ENCODE peak calls at places on chromosome 17, in six cellular contexts. One of them, this sample, is unnamed.

GRCh38 chr17:27657620-27658019 is 26.6 kb downstream of the LGALS9 start:
- DNase-seq in HCT116: no peak
- DNase-seq in osteoblast: no peak
- DNase-seq in tibial nerve: no peak
- DNase-seq in transverse colon: no peak
- DNase-seq in cardiac muscle cell: peak; percentile 52
- DNase-seq in this sample: peak; percentile 30

GRCh38 chr17:76276461-76277299 is 11.5 kb downstream of the UBALD2 start:
- DNase-seq in HCT116: no peak
- DNase-seq in osteoblast: peak; percentile 81
- DNase-seq in tibial nerve: no peak
- DNase-seq in transverse colon: no peak
- DNase-seq in cardiac muscle cell: no peak
- DNase-seq in this sample: no peak

GRCh38 chr17:27976331-27976730 is 66.1 kb upstream of the NLK start:
- DNase-seq in HCT116: no peak
- DNase-seq in osteoblast: no peak
- DNase-seq in tibial nerve: no peak
- DNase-seq in transverse colon: no peak
- DNase-seq in cardiac muscle cell: no peak
- DNase-seq in this sample: no peak

GRCh38 chr17:62673614-62674362 is 46.3 kb downstream of the MRC2 start:
- DNase-seq in HCT116: no peak
- DNase-seq in osteoblast: peak; percentile 47
- DNase-seq in tibial nerve: no peak
- DNase-seq in transverse colon: no peak
- DNase-seq in cardiac muscle cell: no peak
- DNase-seq in this sample: no peak

GRCh38 chr17:2442166-2442565 is 41.3 kb upstream of the MNT start:
- DNase-seq in HCT116: no peak
- DNase-seq in osteoblast: no peak
- DNase-seq in tibial nerve: no peak
- DNase-seq in transverse colon: no peak
- DNase-seq in cardiac muscle cell: no peak
- DNase-seq in this sample: peak; percentile 52

GRCh38 chr17:4720787-4721186 is 10.4 kb downstream of the ARRB2 start:
- DNase-seq in HCT116: no peak
- DNase-seq in osteoblast: no peak
- DNase-seq in tibial nerve: no peak
- DNase-seq in transverse colon: no peak
- DNase-seq in cardiac muscle cell: no peak
- DNase-seq in this sample: no peak

GRCh38 chr17:49190932-49191331 is 19.4 kb downstream of the GNGT2 start:
- DNase-seq in HCT116: no peak
- DNase-seq in osteoblast: no peak
- DNase-seq in tibial nerve: no peak
- DNase-seq in transverse colon: no peak
- DNase-seq in cardiac muscle cell: no peak
- DNase-seq in this sample: no peak

GRCh38 chr17:14748036-14748715 is 447.3 kb downstream of the HS3ST3B1 start:
- DNase-seq in HCT116: no peak
- DNase-seq in osteoblast: no peak
- DNase-seq in tibial nerve: no peak
- DNase-seq in transverse colon: no peak
- DNase-seq in cardiac muscle cell: no peak
- DNase-seq in this sample: no peak

GRCh38 chr17:76492250-76492988 is 8.8 kb downstream of the RHBDF2 start:
- DNase-seq in HCT116: no peak
- DNase-seq in osteoblast: no peak
- DNase-seq in tibial nerve: no peak
- DNase-seq in transverse colon: peak; percentile 78
- DNase-seq in cardiac muscle cell: no peak
- DNase-seq in this sample: peak; percentile 88

GRCh38 chr17:34847939-34848338 is 113.3 kb downstream of the CCT6B start:
- DNase-seq in HCT116: no peak
- DNase-seq in osteoblast: no peak
- DNase-seq in tibial nerve: no peak
- DNase-seq in transverse colon: no peak
- DNase-seq in cardiac muscle cell: no peak
- DNase-seq in this sample: no peak

GRCh38 chr17:57980522-57980921 is 7.5 kb downstream of the VEZF1 start:
- DNase-seq in HCT116: no peak
- DNase-seq in osteoblast: no peak
- DNase-seq in tibial nerve: no peak
- DNase-seq in transverse colon: no peak
- DNase-seq in cardiac muscle cell: no peak
- DNase-seq in this sample: no peak

GRCh38 chr17:36686123-36686669 is 84.8 kb downstream of the MRM1 start:
- DNase-seq in HCT116: no peak
- DNase-seq in osteoblast: no peak
- DNase-seq in tibial nerve: no peak
- DNase-seq in transverse colon: no peak
- DNase-seq in cardiac muscle cell: no peak
- DNase-seq in this sample: no peak

GRCh38 chr17:4509402-4509801 is 10.7 kb downstream of the SPNS2 start:
- DNase-seq in HCT116: no peak
- DNase-seq in osteoblast: peak; percentile 91
- DNase-seq in tibial nerve: no peak
- DNase-seq in transverse colon: no peak
- DNase-seq in cardiac muscle cell: no peak
- DNase-seq in this sample: no peak

GRCh38 chr17:6936370-6937028 is 59.4 kb upstream of the ALOX12 start:
- DNase-seq in HCT116: no peak
- DNase-seq in osteoblast: no peak
- DNase-seq in tibial nerve: peak; percentile 21
- DNase-seq in transverse colon: peak; percentile 50
- DNase-seq in cardiac muscle cell: no peak
- DNase-seq in this sample: no peak

GRCh38 chr17:21176996-21177395 is 37.0 kb downstream of the TMEM11 start:
- DNase-seq in HCT116: no peak
- DNase-seq in osteoblast: peak; percentile 60
- DNase-seq in tibial nerve: no peak
- DNase-seq in transverse colon: no peak
- DNase-seq in cardiac muscle cell: no peak
- DNase-seq in this sample: no peak

GRCh38 chr17:72590882-72591499 is 470.2 kb downstream of the SOX9 start:
- DNase-seq in HCT116: no peak
- DNase-seq in osteoblast: peak; percentile 77
- DNase-seq in tibial nerve: no peak
- DNase-seq in transverse colon: no peak
- DNase-seq in cardiac muscle cell: no peak
- DNase-seq in this sample: no peak

GRCh38 chr17:2190014-2190413 is 113.6 kb downstream of the SMG6 start:
- DNase-seq in HCT116: no peak
- DNase-seq in osteoblast: no peak
- DNase-seq in tibial nerve: no peak
- DNase-seq in transverse colon: peak; percentile 18
- DNase-seq in cardiac muscle cell: no peak
- DNase-seq in this sample: no peak

GRCh38 chr17:48547839-48548686 is 3.2 kb upstream of the HOXB2 start:
- DNase-seq in HCT116: no peak
- DNase-seq in osteoblast: no peak
- DNase-seq in tibial nerve: no peak
- DNase-seq in transverse colon: no peak
- DNase-seq in cardiac muscle cell: no peak
- DNase-seq in this sample: peak; percentile 51

GRCh38 chr17:83175551-83176271 is 96.3 kb downstream of the METRNL start:
- DNase-seq in HCT116: no peak
- DNase-seq in osteoblast: no peak
- DNase-seq in tibial nerve: no peak
- DNase-seq in transverse colon: no peak
- DNase-seq in cardiac muscle cell: no peak
- DNase-seq in this sample: no peak
- TF ChIP-seq CTCF in HCT116: no peak
- TF ChIP-seq CTCF in osteoblast: no peak
- TF ChIP-seq CTCF in tibial nerve: no peak
- TF ChIP-seq CTCF in transverse colon: no peak
- TF ChIP-seq CTCF in cardiac muscle cell: no peak
- TF ChIP-seq CTCF in this sample: no peak

DNA sequence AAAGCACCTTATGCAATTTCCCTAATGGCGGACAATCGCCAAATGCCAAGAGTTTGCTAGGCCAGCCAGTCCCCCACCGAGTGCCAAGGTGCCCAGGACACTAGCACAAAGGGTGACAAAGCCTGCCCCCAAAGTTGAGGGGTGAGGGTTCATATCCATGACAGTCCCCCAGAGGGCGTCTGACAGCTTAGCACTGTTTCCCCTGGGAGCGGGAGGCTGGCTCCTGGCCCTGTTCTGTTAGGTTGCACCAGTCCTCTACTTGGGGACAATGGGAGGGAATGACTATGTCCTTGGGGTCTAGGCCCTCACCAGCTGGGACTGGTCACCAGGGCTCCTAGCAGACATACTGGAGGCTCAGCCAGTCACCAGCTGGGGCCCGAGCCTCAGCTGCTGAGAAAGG is 66.9 kb downstream of the MYO18A start:
- DNase-seq in HCT116: no peak
- DNase-seq in osteoblast: peak; percentile 2
- DNase-seq in tibial nerve: no peak
- DNase-seq in transverse colon: no peak
- DNase-seq in cardiac muscle cell: no peak
- DNase-seq in this sample: no peak
- H3K4me1 ChIP-seq in HCT116: peaks cover 16% of the 10 kb centered on the region
- H3K4me1 ChIP-seq in osteoblast: peaks cover 32% of the 10 kb centered on the region
- H3K4me1 ChIP-seq in tibial nerve: no peaks in the 10 kb centered on the region
- H3K4me1 ChIP-seq in transverse colon: no peaks in the 10 kb centered on the region
- H3K4me1 ChIP-seq in cardiac muscle cell: peaks cover 7% of the 10 kb centered on the region
- H3K4me1 ChIP-seq in this sample: no peaks in the 10 kb centered on the region

GRCh38 chr17:29587591-29587990 is 1.9 kb downstream of the GIT1 start:
- DNase-seq in HCT116: no peak
- DNase-seq in osteoblast: no peak
- DNase-seq in tibial nerve: no peak
- DNase-seq in transverse colon: no peak
- DNase-seq in cardiac muscle cell: no peak
- DNase-seq in this sample: no peak

GRCh38 chr17:29588017-29588557 is 1.4 kb downstream of the GIT1 start:
- DNase-seq in HCT116: no peak
- DNase-seq in osteoblast: no peak
- DNase-seq in tibial nerve: no peak
- DNase-seq in transverse colon: no peak
- DNase-seq in cardiac muscle cell: no peak
- DNase-seq in this sample: no peak

GRCh38 chr17:29590261-29590978 is 972 bp upstream of the GIT1 start:
- DNase-seq in HCT116: peak; percentile 13
- DNase-seq in osteoblast: peak; percentile 99
- DNase-seq in tibial nerve: no peak
- DNase-seq in transverse colon: peak; percentile 18
- DNase-seq in cardiac muscle cell: no peak
- DNase-seq in this sample: peak; percentile 65

GRCh38 chr17:29589524-29590260 is at the start of gene GIT1:
- DNase-seq in HCT116: peak; percentile 59
- DNase-seq in osteoblast: peak; percentile 100
- DNase-seq in tibial nerve: peak; percentile 69
- DNase-seq in transverse colon: peak; percentile 90
- DNase-seq in cardiac muscle cell: peak; percentile 95
- DNase-seq in this sample: peak; percentile 92

DNA sequence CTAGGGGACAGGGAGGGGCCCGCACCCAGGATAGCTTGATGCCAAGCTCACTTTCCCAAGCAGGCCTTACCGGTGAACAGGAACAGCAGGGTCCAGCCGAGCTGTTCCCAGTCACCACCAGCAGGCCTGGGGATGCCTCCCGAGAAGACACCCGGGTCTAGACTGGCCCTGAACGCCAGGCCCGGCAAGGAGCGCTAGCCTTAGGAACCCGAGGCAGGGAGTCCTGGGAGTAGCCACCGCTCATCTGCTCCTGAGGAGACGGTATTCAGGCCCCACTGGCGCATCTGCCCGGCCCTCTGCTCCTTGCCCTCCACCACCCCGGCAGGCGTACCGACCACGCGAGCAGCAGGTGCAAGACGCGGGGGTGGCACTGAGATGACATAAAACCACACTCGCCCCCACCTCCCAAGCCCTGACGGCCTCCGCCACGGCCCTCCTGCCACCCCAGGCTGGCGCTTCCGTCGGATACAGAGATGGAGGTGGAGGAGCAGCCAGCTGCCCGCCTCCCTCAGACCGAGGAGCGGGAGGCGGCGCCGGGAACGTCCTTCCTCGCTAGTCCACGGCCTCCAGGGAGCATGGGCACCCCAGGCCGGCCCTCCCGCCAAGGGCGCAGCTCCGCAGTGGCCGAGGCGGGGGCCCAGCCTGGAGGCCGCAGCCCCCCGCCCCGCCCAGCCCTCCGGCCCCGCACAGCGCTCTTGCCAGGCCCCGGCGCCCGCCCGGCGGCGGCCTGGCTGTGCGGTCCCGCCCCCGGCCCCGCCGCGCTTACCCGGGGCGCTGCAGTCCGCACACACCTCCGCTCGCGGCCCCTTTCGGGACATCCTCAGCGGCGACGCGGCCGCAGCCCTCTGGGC is 662 bp downstream of the GIT1 start:
- DNase-seq in HCT116: no peak
- DNase-seq in osteoblast: peak; percentile 95
- DNase-seq in tibial nerve: no peak
- DNase-seq in transverse colon: peak; percentile 43
- DNase-seq in cardiac muscle cell: peak; percentile 68
- DNase-seq in this sample: peak; percentile 71
- TF ChIP-seq CTCF in HCT116: no peak
- TF ChIP-seq CTCF in osteoblast: no peak
- TF ChIP-seq CTCF in tibial nerve: no peak
- TF ChIP-seq CTCF in transverse colon: no peak
- TF ChIP-seq CTCF in cardiac muscle cell: no peak
- TF ChIP-seq CTCF in this sample: no peak

GRCh38 chr17:74870512-74870911 is 2.3 kb downstream of the FDXR start:
- DNase-seq in HCT116: no peak
- DNase-seq in osteoblast: peak; percentile 95
- DNase-seq in tibial nerve: no peak
- DNase-seq in transverse colon: no peak
- DNase-seq in cardiac muscle cell: no peak
- DNase-seq in this sample: peak; percentile 57

GRCh38 chr17:74866198-74866835 is 6.5 kb downstream of the FDXR start:
- DNase-seq in HCT116: no peak
- DNase-seq in osteoblast: no peak
- DNase-seq in tibial nerve: no peak
- DNase-seq in transverse colon: no peak
- DNase-seq in cardiac muscle cell: no peak
- DNase-seq in this sample: no peak

GRCh38 chr17:74865504-74866197 is 6.0 kb upstream of the GRIN2C start:
- DNase-seq in HCT116: no peak
- DNase-seq in osteoblast: no peak
- DNase-seq in tibial nerve: no peak
- DNase-seq in transverse colon: no peak
- DNase-seq in cardiac muscle cell: no peak
- DNase-seq in this sample: no peak

GRCh38 chr17:74868908-74869255 is 3.9 kb downstream of the FDXR start:
- DNase-seq in HCT116: no peak
- DNase-seq in osteoblast: no peak
- DNase-seq in tibial nerve: no peak
- DNase-seq in transverse colon: no peak
- DNase-seq in cardiac muscle cell: no peak
- DNase-seq in this sample: no peak

GRCh38 chr17:74868251-74868907 is 4.4 kb downstream of the FDXR start:
- DNase-seq in HCT116: no peak
- DNase-seq in osteoblast: no peak
- DNase-seq in tibial nerve: no peak
- DNase-seq in transverse colon: no peak
- DNase-seq in cardiac muscle cell: peak; percentile 23
- DNase-seq in this sample: no peak
- H3K4me1 ChIP-seq in HCT116: peaks cover 29% of the 10 kb centered on the region
- H3K4me1 ChIP-seq in osteoblast: peaks cover 18% of the 10 kb centered on the region
- H3K4me1 ChIP-seq in tibial nerve: no peaks in the 10 kb centered on the region
- H3K4me1 ChIP-seq in transverse colon: peaks cover 11% of the 10 kb centered on the region
- H3K4me1 ChIP-seq in cardiac muscle cell: peaks cover 27% of the 10 kb centered on the region
- H3K4me1 ChIP-seq in this sample: peaks cover 9% of the 10 kb centered on the region

This sample was measured in mucosa of descending colon.